ENCODE peak calls at places on chromosomes 7 and 10, in seven cellular contexts. One of them, this sample, is unnamed.

GRCh38 chr10:28716748-28717147 is 39.4 kb downstream of the BAMBI start:
- DNase-seq in retinal pigment epithelial cell: no peak
- DNase-seq in HFFc6: no peak
- DNase-seq in DND-41: no peak
- DNase-seq in MCF 10A: no peak
- DNase-seq in AG04450: no peak
- DNase-seq in H9: no peak
- DNase-seq in this sample: no peak

GRCh38 chr10:110547139-110547761 is 20.2 kb upstream of the SMC3 start:
- DNase-seq in HFFc6: peak; percentile 68
- DNase-seq in DND-41: no peak
- DNase-seq in MCF 10A: peak; percentile 68
- DNase-seq in retinal pigment epithelial cell: no peak
- DNase-seq in AG04450: no peak
- DNase-seq in H9: no peak
- DNase-seq in this sample: no peak

GRCh38 chr7:33831389-33832118 is 73.8 kb upstream of the BMPER start:
- DNase-seq in DND-41: no peak
- DNase-seq in retinal pigment epithelial cell: no peak
- DNase-seq in AG04450: no peak
- DNase-seq in HFFc6: peak; percentile 16
- DNase-seq in H9: no peak
- DNase-seq in MCF 10A: peak; percentile 75
- DNase-seq in this sample: no peak

GRCh38 chr7:130888017-130888371 is 154.0 kb upstream of the KLF14 start:
- DNase-seq in H9: no peak
- DNase-seq in retinal pigment epithelial cell: no peak
- DNase-seq in MCF 10A: no peak
- DNase-seq in HFFc6: peak; percentile 58
- DNase-seq in AG04450: no peak
- DNase-seq in DND-41: no peak
- DNase-seq in this sample: no peak

GRCh38 chr10:7824251-7824650 is 5.9 kb downstream of the TAF3 start:
- DNase-seq in H9: no peak
- DNase-seq in DND-41: no peak
- DNase-seq in retinal pigment epithelial cell: no peak
- DNase-seq in HFFc6: no peak
- DNase-seq in MCF 10A: no peak
- DNase-seq in AG04450: no peak
- DNase-seq in this sample: no peak

GRCh38 chr7:105691692-105692564 is 110.6 kb upstream of the EFCAB10 start:
- DNase-seq in AG04450: peak; percentile 80
- DNase-seq in MCF 10A: peak; percentile 92
- DNase-seq in DND-41: peak; percentile 86
- DNase-seq in retinal pigment epithelial cell: no peak
- DNase-seq in HFFc6: peak; percentile 71
- DNase-seq in H9: peak; percentile 67
- DNase-seq in this sample: no peak

GRCh38 chr10:102492983-102493382 is 9.5 kb downstream of the ACTR1A start:
- DNase-seq in MCF 10A: no peak
- DNase-seq in HFFc6: no peak
- DNase-seq in DND-41: no peak
- DNase-seq in AG04450: no peak
- DNase-seq in retinal pigment epithelial cell: no peak
- DNase-seq in H9: no peak
- DNase-seq in this sample: peak; percentile 17

GRCh38 chr7:82789883-82790609 is 346.5 kb upstream of the CACNA2D1 start:
- DNase-seq in MCF 10A: no peak
- DNase-seq in retinal pigment epithelial cell: no peak
- DNase-seq in AG04450: no peak
- DNase-seq in H9: no peak
- DNase-seq in HFFc6: no peak
- DNase-seq in DND-41: no peak
- DNase-seq in this sample: no peak

GRCh38 chr10:102627141-102627445 is 17.2 kb upstream of the TRIM8 start:
- DNase-seq in H9: no peak
- DNase-seq in HFFc6: no peak
- DNase-seq in AG04450: no peak
- DNase-seq in DND-41: no peak
- DNase-seq in MCF 10A: no peak
- DNase-seq in retinal pigment epithelial cell: no peak
- DNase-seq in this sample: peak; percentile 48

GRCh38 chr10:14954001-14954770 is at the start of gene DCLRE1C:
- DNase-seq in DND-41: peak; percentile 89
- DNase-seq in HFFc6: peak; percentile 87
- DNase-seq in H9: peak; percentile 93
- DNase-seq in AG04450: peak; percentile 72
- DNase-seq in retinal pigment epithelial cell: peak; percentile 74
- DNase-seq in MCF 10A: peak; percentile 92
- DNase-seq in this sample: peak; percentile 96

GRCh38 chr10:123144697-123145541 is 3.0 kb upstream of the HMX2 start:
- DNase-seq in AG04450: no peak
- DNase-seq in retinal pigment epithelial cell: no peak
- DNase-seq in MCF 10A: no peak
- DNase-seq in HFFc6: no peak
- DNase-seq in H9: peak; percentile 71
- DNase-seq in DND-41: no peak
- DNase-seq in this sample: no peak

GRCh38 chr7:114662002-114662677 is 247.5 kb downstream of the FOXP2 start:
- DNase-seq in retinal pigment epithelial cell: no peak
- DNase-seq in MCF 10A: no peak
- DNase-seq in AG04450: no peak
- DNase-seq in DND-41: no peak
- DNase-seq in HFFc6: no peak
- DNase-seq in H9: no peak
- DNase-seq in this sample: no peak

GRCh38 chr10:36269222-36269621 is 627.1 kb upstream of the FZD8 start:
- DNase-seq in retinal pigment epithelial cell: no peak
- DNase-seq in HFFc6: no peak
- DNase-seq in H9: no peak
- DNase-seq in AG04450: no peak
- DNase-seq in MCF 10A: no peak
- DNase-seq in DND-41: no peak
- DNase-seq in this sample: no peak

GRCh38 chr7:49037348-49038210 is 113.2 kb downstream of the CDC14C start:
- DNase-seq in HFFc6: no peak
- DNase-seq in DND-41: no peak
- DNase-seq in H9: no peak
- DNase-seq in MCF 10A: no peak
- DNase-seq in AG04450: no peak
- DNase-seq in retinal pigment epithelial cell: no peak
- DNase-seq in this sample: no peak

GRCh38 chr10:80498833-80499671 is 38.6 kb upstream of the SH2D4B start:
- DNase-seq in retinal pigment epithelial cell: peak; percentile 95
- DNase-seq in AG04450: peak; percentile 92
- DNase-seq in DND-41: no peak
- DNase-seq in HFFc6: peak; percentile 97
- DNase-seq in MCF 10A: peak; percentile 99
- DNase-seq in H9: peak; percentile 51
- DNase-seq in this sample: no peak

GRCh38 chr7:3043544-3044395 is at the start of gene CARD11:
- DNase-seq in H9: peak; percentile 49
- DNase-seq in MCF 10A: no peak
- DNase-seq in HFFc6: no peak
- DNase-seq in DND-41: peak; percentile 64
- DNase-seq in AG04450: no peak
- DNase-seq in retinal pigment epithelial cell: no peak
- DNase-seq in this sample: no peak

GRCh38 chr7:22418251-22419046 is 61.5 kb upstream of the RAPGEF5 start:
- DNase-seq in MCF 10A: no peak
- DNase-seq in AG04450: no peak
- DNase-seq in DND-41: no peak
- DNase-seq in HFFc6: no peak
- DNase-seq in retinal pigment epithelial cell: no peak
- DNase-seq in H9: no peak
- DNase-seq in this sample: no peak

GRCh38 chr7:32259917-32260596 is 189.8 kb upstream of the PDE1C start:
- DNase-seq in AG04450: no peak
- DNase-seq in DND-41: no peak
- DNase-seq in HFFc6: no peak
- DNase-seq in H9: no peak
- DNase-seq in retinal pigment epithelial cell: no peak
- DNase-seq in MCF 10A: no peak
- DNase-seq in this sample: no peak

GRCh38 chr7:57182031-57182430 is 49.8 kb upstream of the ZNF479 start:
- DNase-seq in retinal pigment epithelial cell: no peak
- DNase-seq in H9: no peak
- DNase-seq in HFFc6: no peak
- DNase-seq in MCF 10A: no peak
- DNase-seq in AG04450: no peak
- DNase-seq in DND-41: no peak
- DNase-seq in this sample: no peak

GRCh38 chr10:126233721-126234120 is 154.6 kb downstream of the ADAM12 start:
- DNase-seq in H9: no peak
- DNase-seq in retinal pigment epithelial cell: no peak
- DNase-seq in AG04450: no peak
- DNase-seq in MCF 10A: no peak
- DNase-seq in HFFc6: no peak
- DNase-seq in DND-41: no peak
- DNase-seq in this sample: no peak

GRCh38 chr10:94777886-94778458 is 15.5 kb downstream of the CYP2C19 start:
- DNase-seq in DND-41: no peak
- DNase-seq in H9: no peak
- DNase-seq in HFFc6: no peak
- DNase-seq in retinal pigment epithelial cell: no peak
- DNase-seq in AG04450: no peak
- DNase-seq in MCF 10A: no peak
- DNase-seq in this sample: no peak

GRCh38 chr10:73797324-73798025 is 12.1 kb downstream of the ZSWIM8 start:
- DNase-seq in DND-41: no peak
- DNase-seq in HFFc6: no peak
- DNase-seq in MCF 10A: no peak
- DNase-seq in retinal pigment epithelial cell: no peak
- DNase-seq in AG04450: no peak
- DNase-seq in H9: no peak
- DNase-seq in this sample: no peak

DNA sequence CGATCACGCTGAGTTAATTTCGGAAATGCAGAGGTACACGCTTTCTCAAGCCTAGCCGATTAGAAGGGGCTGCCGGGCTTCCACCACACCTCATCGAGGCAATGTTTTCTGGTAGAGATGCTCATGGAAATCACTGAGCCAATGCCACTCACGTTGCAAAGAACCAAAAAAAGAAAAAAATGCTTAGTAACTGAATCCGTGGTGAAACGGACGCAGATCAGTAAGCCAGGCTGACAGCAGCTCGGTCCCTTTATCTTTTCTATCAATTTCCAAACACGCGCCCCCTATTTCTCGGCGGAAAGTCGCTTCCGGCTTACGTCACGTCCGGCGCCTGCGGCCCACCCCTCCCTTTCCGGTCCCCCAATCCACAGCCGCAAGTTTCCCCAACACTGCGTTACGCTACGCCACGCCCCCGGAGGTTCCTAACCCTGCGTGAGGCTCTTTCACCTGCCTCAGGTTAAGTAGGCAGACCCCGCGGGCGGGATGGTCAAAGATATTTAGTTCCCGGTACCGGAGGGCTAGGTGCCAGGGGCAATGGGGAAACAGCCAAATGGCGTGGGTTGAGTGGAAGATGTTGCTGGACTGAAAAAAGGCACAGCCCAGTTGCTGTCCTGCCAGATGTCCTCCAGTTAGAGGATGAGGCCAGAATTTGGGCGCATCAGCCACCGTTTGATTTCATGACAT is at the start of gene NSUN6:
- DNase-seq in AG04450: peak; percentile 58
- DNase-seq in HFFc6: peak; percentile 82
- DNase-seq in DND-41: peak; percentile 91
- DNase-seq in MCF 10A: peak; percentile 85
- DNase-seq in retinal pigment epithelial cell: no peak
- DNase-seq in H9: peak; percentile 93
- DNase-seq in this sample: no peak
- TF ChIP-seq CTCF in AG04450: no peak
- TF ChIP-seq CTCF in HFFc6: peak; percentile 29
- TF ChIP-seq CTCF in DND-41: peak; percentile 6
- TF ChIP-seq CTCF in MCF 10A: no peak
- TF ChIP-seq CTCF in retinal pigment epithelial cell: no peak
- TF ChIP-seq CTCF in H9: no peak
- TF ChIP-seq CTCF in this sample: peak; percentile 63

GRCh38 chr7:40833541-40834234 is 698.9 kb downstream of the SUGCT start:
- DNase-seq in DND-41: no peak
- DNase-seq in AG04450: no peak
- DNase-seq in MCF 10A: no peak
- DNase-seq in HFFc6: peak; percentile 20
- DNase-seq in retinal pigment epithelial cell: no peak
- DNase-seq in H9: no peak
- DNase-seq in this sample: no peak
- TF ChIP-seq CTCF in DND-41: no peak
- TF ChIP-seq CTCF in AG04450: peak; percentile 46
- TF ChIP-seq CTCF in MCF 10A: peak; percentile 31
- TF ChIP-seq CTCF in HFFc6: peak; percentile 74
- TF ChIP-seq CTCF in retinal pigment epithelial cell: peak; percentile 48
- TF ChIP-seq CTCF in H9: no peak
- TF ChIP-seq CTCF in this sample: peak; percentile 77

GRCh38 chr10:12847361-12847975 is 154.0 kb downstream of the CCDC3 start:
- DNase-seq in DND-41: peak; percentile 25
- DNase-seq in AG04450: no peak
- DNase-seq in retinal pigment epithelial cell: no peak
- DNase-seq in H9: peak; percentile 88
- DNase-seq in MCF 10A: no peak
- DNase-seq in HFFc6: no peak
- DNase-seq in this sample: no peak
- TF ChIP-seq CTCF in DND-41: peak; percentile 61
- TF ChIP-seq CTCF in AG04450: peak; percentile 26
- TF ChIP-seq CTCF in retinal pigment epithelial cell: peak; percentile 47
- TF ChIP-seq CTCF in H9: peak; percentile 87
- TF ChIP-seq CTCF in MCF 10A: no peak
- TF ChIP-seq CTCF in HFFc6: peak; percentile 39
- TF ChIP-seq CTCF in this sample: peak; percentile 62

GRCh38 chr10:59718246-59718645 is 8.6 kb upstream of the SLC16A9 start:
- DNase-seq in MCF 10A: no peak
- DNase-seq in AG04450: no peak
- DNase-seq in DND-41: no peak
- DNase-seq in retinal pigment epithelial cell: no peak
- DNase-seq in H9: no peak
- DNase-seq in HFFc6: no peak
- DNase-seq in this sample: no peak

GRCh38 chr10:59724098-59724938 is 14.7 kb upstream of the SLC16A9 start:
- DNase-seq in MCF 10A: no peak
- DNase-seq in H9: no peak
- DNase-seq in HFFc6: no peak
- DNase-seq in DND-41: no peak
- DNase-seq in AG04450: no peak
- DNase-seq in retinal pigment epithelial cell: no peak
- DNase-seq in this sample: no peak

GRCh38 chr10:59720377-59720776 is 10.7 kb upstream of the SLC16A9 start:
- DNase-seq in MCF 10A: no peak
- DNase-seq in AG04450: no peak
- DNase-seq in HFFc6: no peak
- DNase-seq in retinal pigment epithelial cell: no peak
- DNase-seq in H9: no peak
- DNase-seq in DND-41: no peak
- DNase-seq in this sample: no peak

DNA sequence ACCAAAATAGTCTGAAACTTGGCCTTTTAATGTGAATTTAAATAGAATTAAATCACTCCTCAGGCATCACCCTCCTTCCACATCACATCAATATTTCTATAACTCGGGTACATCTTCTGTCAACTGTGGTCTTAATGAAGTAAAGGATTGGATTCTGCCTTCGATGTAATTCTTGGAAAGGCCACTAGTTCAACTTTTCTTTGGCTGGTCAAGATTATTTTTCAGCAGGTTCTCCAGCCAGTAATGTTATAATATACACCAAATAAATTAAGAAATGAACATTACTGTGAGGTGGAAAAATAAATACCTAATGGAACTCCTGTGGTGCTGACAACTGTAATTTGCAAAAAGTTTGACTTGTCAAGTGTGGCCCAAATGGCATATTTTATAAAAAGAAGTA is 9.7 kb upstream of the SLC16A9 start:
- DNase-seq in H9: no peak
- DNase-seq in retinal pigment epithelial cell: no peak
- DNase-seq in HFFc6: no peak
- DNase-seq in MCF 10A: no peak
- DNase-seq in DND-41: no peak
- DNase-seq in AG04450: no peak
- DNase-seq in this sample: no peak
- TF ChIP-seq CTCF in H9: peak; percentile 55
- TF ChIP-seq CTCF in retinal pigment epithelial cell: peak; percentile 16
- TF ChIP-seq CTCF in HFFc6: peak; percentile 37
- TF ChIP-seq CTCF in MCF 10A: no peak
- TF ChIP-seq CTCF in DND-41: no peak
- TF ChIP-seq CTCF in AG04450: peak; percentile 10
- TF ChIP-seq CTCF in this sample: peak; percentile 40